ENCODE peak calls at places on chromosomes 4 and X, in ten cellular contexts. One of them, this sample, is unnamed.

GRCh38 chr4:138398297-138398696 is 156.1 kb upstream of the SLC7A11 start:
- DNase-seq in GM12878: no peak
- DNase-seq in tibial nerve: no peak
- DNase-seq in aorta: no peak
- DNase-seq in right cardiac atrium: no peak
- DNase-seq in cardiac muscle cell: no peak
- DNase-seq in PC-3: no peak
- DNase-seq in spleen: no peak
- DNase-seq in left lung: no peak
- DNase-seq in left ventricle myocardium inferior: no peak
- DNase-seq in this sample: peak

GRCh38 chrX:136847874-136848273 is 32.7 kb downstream of the RBMX start:
- DNase-seq in GM12878: no peak
- DNase-seq in tibial nerve: no peak
- DNase-seq in aorta: no peak
- DNase-seq in right cardiac atrium: no peak
- DNase-seq in cardiac muscle cell: no peak
- DNase-seq in PC-3: no peak
- DNase-seq in spleen: no peak
- DNase-seq in left lung: no peak
- DNase-seq in left ventricle myocardium inferior: no peak
- DNase-seq in this sample: no peak

GRCh38 chr4:48813984-48814383 is 16.9 kb upstream of the OCIAD1 start:
- DNase-seq in GM12878: no peak
- DNase-seq in tibial nerve: no peak
- DNase-seq in aorta: no peak
- DNase-seq in right cardiac atrium: no peak
- DNase-seq in cardiac muscle cell: no peak
- DNase-seq in PC-3: no peak
- DNase-seq in spleen: no peak
- DNase-seq in left lung: no peak
- DNase-seq in left ventricle myocardium inferior: no peak
- DNase-seq in this sample: no peak

GRCh38 chr4:84503495-84504437 is 4.7 kb upstream of the NKX6-1 start:
- DNase-seq in GM12878: no peak
- DNase-seq in tibial nerve: no peak
- DNase-seq in aorta: no peak
- DNase-seq in right cardiac atrium: peak
- DNase-seq in cardiac muscle cell: peak
- DNase-seq in PC-3: peak
- DNase-seq in spleen: no peak
- DNase-seq in left lung: no peak
- DNase-seq in left ventricle myocardium inferior: no peak
- DNase-seq in this sample: peak

GRCh38 chrX:44651347-44651746 is 108.7 kb upstream of the FUNDC1 start:
- DNase-seq in GM12878: no peak
- DNase-seq in tibial nerve: no peak
- DNase-seq in aorta: no peak
- DNase-seq in right cardiac atrium: no peak
- DNase-seq in cardiac muscle cell: peak
- DNase-seq in PC-3: no peak
- DNase-seq in spleen: no peak
- DNase-seq in left lung: no peak
- DNase-seq in left ventricle myocardium inferior: no peak
- DNase-seq in this sample: peak

GRCh38 chr4:156190606-156191005 is 236.9 kb upstream of the CTSO start:
- DNase-seq in GM12878: no peak
- DNase-seq in tibial nerve: no peak
- DNase-seq in aorta: no peak
- DNase-seq in right cardiac atrium: no peak
- DNase-seq in cardiac muscle cell: no peak
- DNase-seq in PC-3: peak
- DNase-seq in spleen: no peak
- DNase-seq in left lung: no peak
- DNase-seq in left ventricle myocardium inferior: no peak
- DNase-seq in this sample: no peak

GRCh38 chr4:114005569-114006442 is 26.4 kb upstream of the ARSJ start:
- DNase-seq in GM12878: no peak
- DNase-seq in tibial nerve: no peak
- DNase-seq in aorta: no peak
- DNase-seq in right cardiac atrium: no peak
- DNase-seq in cardiac muscle cell: no peak
- DNase-seq in PC-3: peak
- DNase-seq in spleen: no peak
- DNase-seq in left lung: no peak
- DNase-seq in left ventricle myocardium inferior: no peak
- DNase-seq in this sample: no peak

GRCh38 chrX:115898382-115899001 is 272.1 kb upstream of the AGTR2 start:
- DNase-seq in GM12878: no peak
- DNase-seq in tibial nerve: no peak
- DNase-seq in aorta: peak
- DNase-seq in right cardiac atrium: no peak
- DNase-seq in cardiac muscle cell: peak
- DNase-seq in PC-3: peak
- DNase-seq in spleen: peak
- DNase-seq in left lung: no peak
- DNase-seq in left ventricle myocardium inferior: no peak
- DNase-seq in this sample: peak

GRCh38 chrX:7027071-7027470 is 120.4 kb upstream of the STS start:
- DNase-seq in GM12878: no peak
- DNase-seq in tibial nerve: no peak
- DNase-seq in aorta: no peak
- DNase-seq in right cardiac atrium: no peak
- DNase-seq in cardiac muscle cell: no peak
- DNase-seq in PC-3: no peak
- DNase-seq in spleen: no peak
- DNase-seq in left lung: no peak
- DNase-seq in left ventricle myocardium inferior: no peak
- DNase-seq in this sample: peak

GRCh38 chrX:149531599-149531998 is 9.2 kb upstream of the EOLA1 start:
- DNase-seq in GM12878: no peak
- DNase-seq in tibial nerve: no peak
- DNase-seq in aorta: no peak
- DNase-seq in right cardiac atrium: no peak
- DNase-seq in cardiac muscle cell: no peak
- DNase-seq in PC-3: no peak
- DNase-seq in spleen: no peak
- DNase-seq in left lung: no peak
- DNase-seq in left ventricle myocardium inferior: no peak
- DNase-seq in this sample: no peak

GRCh38 chr4:155342142-155342541 is 34.6 kb downstream of the MAP9 start:
- DNase-seq in GM12878: no peak
- DNase-seq in tibial nerve: no peak
- DNase-seq in aorta: no peak
- DNase-seq in right cardiac atrium: no peak
- DNase-seq in cardiac muscle cell: no peak
- DNase-seq in PC-3: peak
- DNase-seq in spleen: no peak
- DNase-seq in left lung: no peak
- DNase-seq in left ventricle myocardium inferior: no peak
- DNase-seq in this sample: no peak

GRCh38 chr4:77021614-77022089 is 54.1 kb downstream of the CCNI start:
- DNase-seq in GM12878: no peak
- DNase-seq in tibial nerve: no peak
- DNase-seq in aorta: peak
- DNase-seq in right cardiac atrium: peak
- DNase-seq in cardiac muscle cell: peak
- DNase-seq in PC-3: no peak
- DNase-seq in spleen: no peak
- DNase-seq in left lung: no peak
- DNase-seq in left ventricle myocardium inferior: no peak
- DNase-seq in this sample: no peak

GRCh38 chrX:107506596-107507031 is 57.2 kb downstream of the FRMPD3 start:
- DNase-seq in GM12878: no peak
- DNase-seq in tibial nerve: no peak
- DNase-seq in aorta: no peak
- DNase-seq in right cardiac atrium: no peak
- DNase-seq in cardiac muscle cell: no peak
- DNase-seq in PC-3: no peak
- DNase-seq in spleen: no peak
- DNase-seq in left lung: no peak
- DNase-seq in left ventricle myocardium inferior: no peak
- DNase-seq in this sample: no peak

GRCh38 chr4:19304028-19304427 is 947.7 kb upstream of the SLIT2 start:
- DNase-seq in GM12878: no peak
- DNase-seq in tibial nerve: no peak
- DNase-seq in aorta: no peak
- DNase-seq in right cardiac atrium: no peak
- DNase-seq in cardiac muscle cell: no peak
- DNase-seq in PC-3: peak
- DNase-seq in spleen: no peak
- DNase-seq in left lung: no peak
- DNase-seq in left ventricle myocardium inferior: no peak
- DNase-seq in this sample: no peak

GRCh38 chrX:132426695-132427281 is 62.0 kb downstream of the MBNL3 start:
- DNase-seq in GM12878: no peak
- DNase-seq in tibial nerve: no peak
- DNase-seq in aorta: no peak
- DNase-seq in right cardiac atrium: no peak
- DNase-seq in cardiac muscle cell: no peak
- DNase-seq in PC-3: peak
- DNase-seq in spleen: no peak
- DNase-seq in left lung: no peak
- DNase-seq in left ventricle myocardium inferior: no peak
- DNase-seq in this sample: no peak

GRCh38 chr4:161762796-161763195 is 401.0 kb downstream of the FSTL5 start:
- DNase-seq in GM12878: no peak
- DNase-seq in tibial nerve: no peak
- DNase-seq in aorta: no peak
- DNase-seq in right cardiac atrium: no peak
- DNase-seq in cardiac muscle cell: no peak
- DNase-seq in PC-3: peak
- DNase-seq in spleen: no peak
- DNase-seq in left lung: no peak
- DNase-seq in left ventricle myocardium inferior: no peak
- DNase-seq in this sample: no peak

GRCh38 chr4:162644346-162644745 is 480.5 kb upstream of the FSTL5 start:
- DNase-seq in GM12878: no peak
- DNase-seq in tibial nerve: no peak
- DNase-seq in aorta: no peak
- DNase-seq in right cardiac atrium: no peak
- DNase-seq in cardiac muscle cell: no peak
- DNase-seq in PC-3: no peak
- DNase-seq in spleen: no peak
- DNase-seq in left lung: no peak
- DNase-seq in left ventricle myocardium inferior: no peak
- DNase-seq in this sample: no peak

GRCh38 chrX:138921031-138921430 is 209.5 kb upstream of the FGF13 start:
- DNase-seq in GM12878: no peak
- DNase-seq in tibial nerve: no peak
- DNase-seq in aorta: no peak
- DNase-seq in right cardiac atrium: no peak
- DNase-seq in cardiac muscle cell: no peak
- DNase-seq in PC-3: peak
- DNase-seq in spleen: no peak
- DNase-seq in left lung: no peak
- DNase-seq in left ventricle myocardium inferior: no peak
- DNase-seq in this sample: no peak

GRCh38 chr4:40448875-40449274 is 113.7 kb downstream of the CHRNA9 start:
- DNase-seq in GM12878: no peak
- DNase-seq in tibial nerve: no peak
- DNase-seq in aorta: no peak
- DNase-seq in right cardiac atrium: no peak
- DNase-seq in cardiac muscle cell: no peak
- DNase-seq in PC-3: peak
- DNase-seq in spleen: no peak
- DNase-seq in left lung: no peak
- DNase-seq in left ventricle myocardium inferior: no peak
- DNase-seq in this sample: peak

GRCh38 chr4:9808077-9808476 is 26.6 kb downstream of the DRD5 start:
- DNase-seq in GM12878: peak
- DNase-seq in tibial nerve: no peak
- DNase-seq in aorta: no peak
- DNase-seq in right cardiac atrium: no peak
- DNase-seq in cardiac muscle cell: no peak
- DNase-seq in PC-3: no peak
- DNase-seq in spleen: no peak
- DNase-seq in left lung: no peak
- DNase-seq in left ventricle myocardium inferior: no peak
- DNase-seq in this sample: no peak

GRCh38 chr4:71333368-71333767 is 5.5 kb upstream of the SLC4A4 start:
- DNase-seq in GM12878: no peak
- DNase-seq in tibial nerve: no peak
- DNase-seq in aorta: no peak
- DNase-seq in right cardiac atrium: no peak
- DNase-seq in cardiac muscle cell: no peak
- DNase-seq in PC-3: no peak
- DNase-seq in spleen: no peak
- DNase-seq in left lung: no peak
- DNase-seq in left ventricle myocardium inferior: no peak
- DNase-seq in this sample: no peak

GRCh38 chrX:9535101-9535500 is 70.2 kb downstream of the TBL1X start:
- DNase-seq in GM12878: no peak
- DNase-seq in tibial nerve: no peak
- DNase-seq in aorta: no peak
- DNase-seq in right cardiac atrium: no peak
- DNase-seq in cardiac muscle cell: no peak
- DNase-seq in PC-3: no peak
- DNase-seq in spleen: no peak
- DNase-seq in left lung: no peak
- DNase-seq in left ventricle myocardium inferior: no peak
- DNase-seq in this sample: no peak
- H3K4me3 ChIP-seq in GM12878: no peak
- H3K4me3 ChIP-seq in tibial nerve: no peak
- H3K4me3 ChIP-seq in aorta: no peak
- H3K4me3 ChIP-seq in right cardiac atrium: no peak
- H3K4me3 ChIP-seq in cardiac muscle cell: no peak
- H3K4me3 ChIP-seq in PC-3: no peak
- H3K4me3 ChIP-seq in spleen: no peak
- H3K4me3 ChIP-seq in left lung: no peak
- H3K4me3 ChIP-seq in left ventricle myocardium inferior: no peak
- H3K4me3 ChIP-seq in this sample: no peak

GRCh38 chr4:22877653-22878052 is 184.9 kb downstream of the GBA3 start:
- DNase-seq in GM12878: no peak
- DNase-seq in tibial nerve: no peak
- DNase-seq in aorta: no peak
- DNase-seq in right cardiac atrium: no peak
- DNase-seq in cardiac muscle cell: no peak
- DNase-seq in PC-3: no peak
- DNase-seq in spleen: no peak
- DNase-seq in left lung: peak
- DNase-seq in left ventricle myocardium inferior: no peak
- DNase-seq in this sample: no peak
- H3K4me3 ChIP-seq in GM12878: no peak
- H3K4me3 ChIP-seq in tibial nerve: no peak
- H3K4me3 ChIP-seq in aorta: no peak
- H3K4me3 ChIP-seq in right cardiac atrium: no peak
- H3K4me3 ChIP-seq in cardiac muscle cell: no peak
- H3K4me3 ChIP-seq in PC-3: no peak
- H3K4me3 ChIP-seq in spleen: no peak
- H3K4me3 ChIP-seq in left lung: no peak
- H3K4me3 ChIP-seq in left ventricle myocardium inferior: no peak
- H3K4me3 ChIP-seq in this sample: no peak

GRCh38 chr4:158168606-158169005 is 4.2 kb downstream of the GASK1B start:
- DNase-seq in GM12878: no peak
- DNase-seq in tibial nerve: no peak
- DNase-seq in aorta: no peak
- DNase-seq in right cardiac atrium: no peak
- DNase-seq in cardiac muscle cell: no peak
- DNase-seq in PC-3: no peak
- DNase-seq in spleen: no peak
- DNase-seq in left lung: no peak
- DNase-seq in left ventricle myocardium inferior: no peak
- DNase-seq in this sample: no peak
- H3K4me3 ChIP-seq in GM12878: no peak
- H3K4me3 ChIP-seq in tibial nerve: peak
- H3K4me3 ChIP-seq in aorta: peak
- H3K4me3 ChIP-seq in right cardiac atrium: peak
- H3K4me3 ChIP-seq in cardiac muscle cell: no peak
- H3K4me3 ChIP-seq in PC-3: no peak
- H3K4me3 ChIP-seq in spleen: no peak
- H3K4me3 ChIP-seq in left lung: no peak
- H3K4me3 ChIP-seq in left ventricle myocardium inferior: peak
- H3K4me3 ChIP-seq in this sample: no peak

GRCh38 chr4:109378076-109378475 is 55.5 kb upstream of the SEC24B start:
- DNase-seq in GM12878: no peak
- DNase-seq in tibial nerve: no peak
- DNase-seq in aorta: no peak
- DNase-seq in right cardiac atrium: no peak
- DNase-seq in cardiac muscle cell: no peak
- DNase-seq in PC-3: no peak
- DNase-seq in spleen: no peak
- DNase-seq in left lung: no peak
- DNase-seq in left ventricle myocardium inferior: no peak
- DNase-seq in this sample: no peak
- H3K4me3 ChIP-seq in GM12878: no peak
- H3K4me3 ChIP-seq in tibial nerve: no peak
- H3K4me3 ChIP-seq in aorta: no peak
- H3K4me3 ChIP-seq in right cardiac atrium: no peak
- H3K4me3 ChIP-seq in cardiac muscle cell: no peak
- H3K4me3 ChIP-seq in PC-3: no peak
- H3K4me3 ChIP-seq in spleen: no peak
- H3K4me3 ChIP-seq in left lung: no peak
- H3K4me3 ChIP-seq in left ventricle myocardium inferior: no peak
- H3K4me3 ChIP-seq in this sample: no peak